ENCODE peak calls at places on chromosomes 11 and 22, in nine cellular contexts. V, T, D, O, W, Z, S, Q and C are unnamed samples.
A peak's percentile ranks its signal among the peaks of the same experiment; 100 is the strongest.

GRCh38 chr11:46281374-46281831 is 3.9 kb downstream of the CREB3L1 start:
- DNase-seq in V (no peak), T (no peak), D (no peak), O (peak; percentile 43), W (no peak), Z (peak; percentile 44), S (peak; percentile 59), Q (no peak), C (peak; percentile 93)

GRCh38 chr22:50101870-50102565 is 12.2 kb downstream of the MOV10L1 start:
- DNase-seq in V (no peak), T (no peak), D (no peak), O (no peak), W (no peak), Z (no peak), S (no peak), Q (no peak), C (no peak)

GRCh38 chr11:65352783-65353182 is 1.8 kb upstream of the TIGD3 start:
- DNase-seq in V (no peak), T (no peak), D (no peak), O (no peak), W (no peak), Z (peak; percentile 32), S (no peak), Q (no peak), C (peak; percentile 42)

GRCh38 chr22:37498289-37498909 is 12.2 kb upstream of the MFNG start:
- DNase-seq in V (no peak), T (peak; percentile 48), D (no peak), O (no peak), W (no peak), Z (no peak), S (peak; percentile 89), Q (no peak), C (no peak)

GRCh38 chr11:78281511-78281910 is 92.8 kb downstream of the USP35 start:
- DNase-seq in V (no peak), T (no peak), D (no peak), O (no peak), W (no peak), Z (peak; percentile 23), S (no peak), Q (no peak), C (no peak)

GRCh38 chr11:113991170-113991569 is 16.3 kb downstream of the HTR3A start:
- DNase-seq in V (no peak), T (peak; percentile 73), D (peak; percentile 30), O (peak; percentile 17), W (no peak), Z (peak; percentile 8), S (peak; percentile 85), Q (no peak), C (no peak)

GRCh38 chr22:39960791-39961746 is 872 bp downstream of the TMA7B start:
- DNase-seq in V (peak; percentile 91), T (no peak), D (peak; percentile 93), O (no peak), W (peak; percentile 42), Z (peak; percentile 98), S (no peak), Q (no peak), C (peak; percentile 98)

GRCh38 chr11:18765554-18765953 is 26.0 kb downstream of the PTPN5 start:
- DNase-seq in V (no peak), T (no peak), D (peak; percentile 26), O (no peak), W (no peak), Z (peak; percentile 14), S (no peak), Q (no peak), C (no peak)

GRCh38 chr11:829116-829945 is 1.6 kb downstream of the CRACR2B start:
- DNase-seq in V (no peak), T (no peak), D (no peak), O (no peak), W (peak; percentile 66), Z (no peak), S (peak; percentile 57), Q (no peak), C (no peak)

GRCh38 chr11:3232956-3233355 is 739 bp upstream of the MRGPRE start:
- DNase-seq in V (no peak), T (no peak), D (no peak), O (no peak), W (no peak), Z (no peak), S (no peak), Q (no peak), C (no peak)

GRCh38 chr22:23115825-23116494 is 25.8 kb downstream of the RSPH14 start:
- DNase-seq in V (no peak), T (no peak), D (no peak), O (no peak), W (no peak), Z (no peak), S (no peak), Q (no peak), C (no peak)

GRCh38 chr11:20638074-20638473 is 31.3 kb upstream of the NELL1 start:
- DNase-seq in V (no peak), T (no peak), D (no peak), O (no peak), W (no peak), Z (no peak), S (no peak), Q (no peak), C (no peak)

GRCh38 chr11:46367244-46367915 is 14.1 kb upstream of the MDK start:
- DNase-seq in V (no peak), T (no peak), D (no peak), O (peak; percentile 71), W (peak; percentile 62), Z (peak; percentile 59), S (peak; percentile 84), Q (peak; percentile 78), C (no peak)

DNA sequence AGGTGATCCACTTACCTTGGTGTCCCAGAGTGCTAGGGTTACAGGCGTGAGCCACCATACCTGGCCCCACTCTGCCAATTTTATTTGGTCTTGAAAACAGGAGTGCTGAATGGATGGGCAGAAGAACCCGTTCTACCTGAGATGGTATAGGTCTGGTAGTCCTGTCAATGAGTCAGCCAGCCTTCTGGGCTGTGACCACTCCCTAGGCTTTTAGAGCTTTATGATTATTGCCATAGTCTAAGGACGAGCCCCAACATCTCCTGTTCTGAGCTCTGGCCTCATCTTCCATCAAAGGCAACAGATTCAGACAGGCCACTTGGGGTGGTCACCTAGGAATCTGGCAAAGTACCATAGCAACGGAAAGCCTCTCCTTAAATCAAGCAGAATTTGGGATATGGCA is 11.5 kb downstream of the ZDHHC5 start:
- DNase-seq in V (no peak), T (no peak), D (peak; percentile 82), O (no peak), W (no peak), Z (no peak), S (no peak), Q (no peak), C (no peak)
- H3K27ac ChIP-seq in V (no peak overlapping the region), T (no peak overlapping the region), D (peak overlapping the region; percentile 31), O (no peak overlapping the region), W (no peak overlapping the region), Z (no peak overlapping the region), S (no peak overlapping the region), Q (no peak overlapping the region), C (no peak overlapping the region)

DNA sequence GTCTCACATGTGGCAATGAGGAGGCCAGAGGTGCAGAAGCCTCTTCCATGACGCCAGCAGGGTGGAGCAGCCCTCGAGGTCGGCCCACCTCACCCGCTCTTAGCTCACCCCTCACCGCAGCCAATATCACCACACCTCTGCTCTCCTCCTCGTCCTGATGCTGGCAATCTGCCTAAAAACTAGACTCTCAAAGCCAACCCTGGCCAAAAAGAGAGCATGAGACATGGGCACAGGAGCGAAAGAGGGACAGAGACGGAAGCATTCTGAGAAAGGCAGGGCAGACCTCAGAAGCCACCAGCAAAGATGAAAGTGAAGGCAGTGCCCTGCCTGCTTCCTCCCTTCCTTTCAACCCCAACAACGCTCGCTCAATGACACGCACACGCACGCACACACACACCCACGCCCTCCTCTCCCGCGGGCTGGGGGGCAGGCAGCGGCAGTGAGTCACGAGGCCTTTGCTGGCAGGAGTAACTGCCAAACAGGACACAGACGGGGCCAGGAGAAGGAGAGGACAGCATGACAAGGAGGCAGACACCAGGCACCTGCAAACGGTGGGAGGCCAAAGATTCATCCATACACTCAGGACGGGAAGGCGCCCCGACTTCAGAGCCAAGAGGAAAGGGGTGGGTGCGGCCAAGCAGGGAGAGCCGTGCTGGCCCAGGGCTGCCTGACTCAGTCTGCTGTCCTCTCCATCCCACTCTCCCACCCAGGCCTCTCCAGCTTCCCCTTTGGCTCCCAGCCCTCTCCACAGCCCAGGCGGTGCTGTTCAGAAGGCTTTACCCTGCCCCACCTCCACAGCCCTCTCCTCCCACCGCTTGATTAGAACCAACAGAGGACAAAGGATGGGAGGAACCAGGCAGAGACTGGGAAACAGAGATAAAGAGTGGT is 11.4 kb downstream of the IGSF9B start:
- DNase-seq in V (no peak), T (no peak), D (peak; percentile 14), O (peak; percentile 78), W (no peak), Z (peak; percentile 14), S (no peak), Q (peak; percentile 68), C (no peak)
- H3K4me3 ChIP-seq in V (no peak overlapping the region), T (no peak overlapping the region), D (no peak overlapping the region), O (peak overlapping the region; percentile 24), W (no peak overlapping the region), Z (no peak overlapping the region), S (no peak overlapping the region), Q (no peak overlapping the region), C (no peak overlapping the region)

DNA sequence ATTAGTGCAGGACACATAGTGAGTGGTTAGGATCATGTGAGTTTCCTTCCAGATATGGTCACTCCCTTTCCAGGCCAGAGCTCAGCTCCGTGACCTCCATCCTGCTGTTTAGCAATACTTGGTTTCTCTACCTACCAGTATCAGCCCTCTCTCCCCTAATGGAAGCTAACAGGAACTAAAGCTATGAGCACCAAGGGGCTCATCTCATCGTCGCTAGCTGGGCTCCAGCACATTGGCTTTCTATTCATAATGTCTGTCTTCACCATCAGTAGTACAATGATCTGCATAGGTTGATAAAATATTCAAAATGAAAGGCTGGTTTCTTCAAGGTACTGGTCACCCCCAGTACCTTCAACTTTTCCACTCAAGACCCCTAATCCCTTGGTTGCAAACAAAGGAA is 2.4 kb upstream of the GALNT18 start:
- DNase-seq in V (no peak), T (no peak), D (no peak), O (no peak), W (no peak), Z (no peak), S (no peak), Q (no peak), C (no peak)
- H3K27me3 ChIP-seq in V (peaks cover 15% of the 10 kb centered on the region), T (peaks cover 24% of the 10 kb centered on the region), D (no peaks in the 10 kb centered on the region), O (no peaks in the 10 kb centered on the region), W (no peaks in the 10 kb centered on the region), Z (peaks cover 23% of the 10 kb centered on the region), S (peaks cover 41% of the 10 kb centered on the region), Q (no peaks in the 10 kb centered on the region), C (peaks cover 21% of the 10 kb centered on the region)

GRCh38 chr11:45162916-45163879 is 16.8 kb downstream of the PRDM11 start:
- DNase-seq in V (no peak), T (no peak), D (no peak), O (no peak), W (no peak), Z (no peak), S (no peak), Q (no peak), C (no peak)

GRCh38 chr11:45162064-45162375 is 15.6 kb downstream of the PRDM11 start:
- DNase-seq in V (no peak), T (no peak), D (no peak), O (no peak), W (no peak), Z (no peak), S (no peak), Q (no peak), C (no peak)

GRCh38 chr11:45158891-45159605 is 12.6 kb downstream of the PRDM11 start:
- DNase-seq in V (no peak), T (no peak), D (no peak), O (no peak), W (no peak), Z (no peak), S (no peak), Q (no peak), C (no peak)

GRCh38 chr11:45159781-45160365 is 13.4 kb downstream of the PRDM11 start:
- DNase-seq in V (no peak), T (no peak), D (no peak), O (no peak), W (no peak), Z (no peak), S (no peak), Q (no peak), C (no peak)

GRCh38 chr11:45161252-45162063 is 15.0 kb downstream of the PRDM11 start:
- DNase-seq in V (no peak), T (no peak), D (no peak), O (peak; percentile 43), W (no peak), Z (no peak), S (peak; percentile 25), Q (peak; percentile 62), C (no peak)
- H3K27ac ChIP-seq in V (peak overlapping the region; percentile 11), T (no peak overlapping the region), D (no peak overlapping the region), O (peak overlapping the region; percentile 36), W (peak overlapping the region; percentile 11), Z (no peak overlapping the region), S (no peak overlapping the region), Q (peak overlapping the region; percentile 47), C (no peak overlapping the region)